ENCODE peak calls at places on chromosomes 7 and 10, in six cellular contexts. I, T, H, V, F and D are unnamed samples.

GRCh38 chr10:72729528-72729927 is 37.6 kb downstream of the MCU start:
- DNase-seq in I (no peak), T (no peak), H (no peak), V (no peak), F (no peak), D (no peak)

GRCh38 chr10:99579971-99580370 is 40.3 kb downstream of the SLC25A28 start:
- DNase-seq in I (no peak), T (no peak), H (no peak), V (no peak), F (no peak), D (no peak)

GRCh38 chr10:132296671-132297443 is 10.9 kb downstream of the STK32C start:
- DNase-seq in I (no peak), T (no peak), H (no peak), V (no peak), F (no peak), D (no peak)

GRCh38 chr10:34116220-34116623 is 698.9 kb downstream of the PARD3 start:
- DNase-seq in I (no peak), T (no peak), H (no peak), V (no peak), F (no peak), D (no peak)

GRCh38 chr10:113409147-113409546 is 143.7 kb upstream of the HABP2 start:
- DNase-seq in I (no peak), T (no peak), H (no peak), V (no peak), F (no peak), D (no peak)

GRCh38 chr10:87767253-87767652 is 50.8 kb downstream of the ATAD1 start:
- DNase-seq in I (no peak), T (no peak), H (no peak), V (no peak), F (no peak), D (no peak)

GRCh38 chr7:5284304-5285281 is 1.9 kb downstream of the SLC29A4 start:
- DNase-seq in I (peak; percentile 84), T (peak; percentile 65), H (no peak), V (peak; percentile 56), F (no peak), D (peak; percentile 45)

GRCh38 chr10:115827180-115827579 is 445.8 kb downstream of the GFRA1 start:
- DNase-seq in I (no peak), T (no peak), H (no peak), V (no peak), F (no peak), D (no peak)

GRCh38 chr10:70726909-70727495 is 54.7 kb downstream of the ADAMTS14 start:
- DNase-seq in I (no peak), T (no peak), H (no peak), V (no peak), F (no peak), D (no peak)

GRCh38 chr7:77383333-77383740 is 32.8 kb downstream of the GSAP start:
- DNase-seq in I (no peak), T (no peak), H (no peak), V (no peak), F (no peak), D (no peak)

GRCh38 chr10:110923856-110924493 is 4.6 kb downstream of the SHOC2 start:
- DNase-seq in I (peak; percentile 56), T (no peak), H (no peak), V (no peak), F (no peak), D (no peak)

GRCh38 chr10:96673318-96674099 is 46.8 kb downstream of the PIK3AP1 start:
- DNase-seq in I (peak; percentile 20), T (no peak), H (peak; percentile 41), V (peak; percentile 52), F (no peak), D (peak; percentile 73)

GRCh38 chr7:33981221-33981620 is 75.9 kb downstream of the BMPER start:
- DNase-seq in I (no peak), T (no peak), H (no peak), V (no peak), F (no peak), D (no peak)

GRCh38 chr10:123666318-123667291 is at the start of gene GPR26:
- DNase-seq in I (no peak), T (no peak), H (no peak), V (no peak), F (no peak), D (no peak)

GRCh38 chr7:131431289-131431688 is 103.6 kb downstream of the MKLN1 start:
- DNase-seq in I (peak; percentile 5), T (peak; percentile 55), H (peak; percentile 30), V (peak; percentile 10), F (no peak), D (no peak)

GRCh38 chr7:134945711-134946110 is 40.6 kb upstream of the AGBL3 start:
- DNase-seq in I (no peak), T (no peak), H (no peak), V (no peak), F (no peak), D (no peak)

GRCh38 chr10:131727612-131728011 is 173.2 kb upstream of the PPP2R2D start:
- DNase-seq in I (no peak), T (peak; percentile 23), H (no peak), V (no peak), F (no peak), D (no peak)

GRCh38 chr10:132443605-132443997 is 46.6 kb downstream of the PWWP2B start:
- DNase-seq in I (peak; percentile 51), T (no peak), H (no peak), V (peak; percentile 66), F (no peak), D (peak; percentile 71)

GRCh38 chr10:102799691-102800435 is 37.4 kb downstream of the CYP17A1 start:
- DNase-seq in I (no peak), T (peak; percentile 84), H (no peak), V (no peak), F (no peak), D (no peak)
- H3K4me1 ChIP-seq in I (peaks cover 3% of the 10 kb centered on the region), T (peaks cover 67% of the 10 kb centered on the region), H (peaks cover 72% of the 10 kb centered on the region), V (peaks cover 47% of the 10 kb centered on the region), F (peaks cover 89% of the 10 kb centered on the region), D (peaks cover 21% of the 10 kb centered on the region)

GRCh38 chr10:44959243-44960097 is at the start of gene RASSF4:
- DNase-seq in I (peak; percentile 85), T (peak; percentile 95), H (peak; percentile 87), V (peak; percentile 97), F (peak; percentile 98), D (peak; percentile 92)
- TF ChIP-seq EP300 in I (no peak), T (no peak), H (no peak), V (no peak), F (no peak), D (no peak)

GRCh38 chr10:58359541-58359940 is 24.7 kb downstream of the UBE2D1 start:
- DNase-seq in I (no peak), T (no peak), H (no peak), V (no peak), F (no peak), D (no peak)
- TF ChIP-seq POLR2A in I (no peak), T (no peak), H (no peak), V (no peak), F (no peak), D (no peak)

DNA sequence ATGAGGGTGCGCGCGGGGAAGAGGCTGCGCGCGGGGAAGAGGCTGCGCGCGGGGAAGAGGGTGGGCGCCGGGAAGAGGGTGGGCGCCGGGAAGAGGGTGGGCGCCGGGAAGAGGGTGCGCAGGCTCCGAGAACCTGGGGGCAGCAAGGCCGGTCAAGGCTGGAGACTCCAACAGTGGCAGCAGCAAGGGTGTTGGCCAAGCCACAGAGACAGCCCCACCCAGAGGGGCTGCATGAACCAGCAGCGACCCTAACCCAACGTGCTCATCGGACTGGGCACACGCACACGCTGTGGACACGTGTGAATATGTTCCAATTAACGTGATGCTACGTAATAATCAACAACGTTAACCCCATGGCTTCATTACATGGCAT is 48.8 kb downstream of the DIP2C start:
- DNase-seq in I (no peak), T (no peak), H (no peak), V (no peak), F (no peak), D (no peak)
- H3K4me1 ChIP-seq in I (no peaks in the 10 kb centered on the region), T (no peaks in the 10 kb centered on the region), H (peaks cover 4% of the 10 kb centered on the region), V (no peaks in the 10 kb centered on the region), F (peaks cover 67% of the 10 kb centered on the region), D (no peaks in the 10 kb centered on the region)

GRCh38 chr7:30800785-30801252 is 29.6 kb downstream of the MINDY4 start:
- DNase-seq in I (peak; percentile 58), T (peak; percentile 52), H (peak; percentile 91), V (peak; percentile 58), F (peak; percentile 95), D (peak; percentile 52)

GRCh38 chr7:30802812-30803211 is 31.6 kb downstream of the MINDY4 start:
- DNase-seq in I (no peak), T (no peak), H (no peak), V (no peak), F (peak; percentile 31), D (no peak)

GRCh38 chr7:30805931-30806330 is 34.7 kb downstream of the MINDY4 start:
- DNase-seq in I (no peak), T (no peak), H (no peak), V (no peak), F (peak; percentile 10), D (no peak)

GRCh38 chr7:30805081-30805691 is 34.0 kb downstream of the MINDY4 start:
- DNase-seq in I (no peak), T (no peak), H (no peak), V (no peak), F (peak; percentile 64), D (no peak)

GRCh38 chr7:30804078-30804661 is 33.0 kb downstream of the MINDY4 start:
- DNase-seq in I (no peak), T (no peak), H (no peak), V (no peak), F (peak; percentile 77), D (no peak)
- TF ChIP-seq EP300 in I (no peak), T (no peak), H (no peak), V (no peak), F (no peak), D (no peak)

GRCh38 chr7:139658919-139659675 is 118.7 kb downstream of the HIPK2 start:
- DNase-seq in I (no peak), T (no peak), H (no peak), V (no peak), F (no peak), D (no peak)
- TF ChIP-seq POLR2A in I (no peak), T (no peak), H (no peak), V (no peak), F (no peak), D (no peak)

GRCh38 chr7:148699772-148700629 is 1.3 kb downstream of the CUL1 start:
- DNase-seq in I (peak; percentile 9), T (no peak), H (no peak), V (no peak), F (no peak), D (no peak)
- H3K4me1 ChIP-seq in I (peaks cover 52% of the 10 kb centered on the region), T (peaks cover 39% of the 10 kb centered on the region), H (peaks cover 34% of the 10 kb centered on the region), V (peaks cover 20% of the 10 kb centered on the region), F (peaks cover 58% of the 10 kb centered on the region), D (peaks cover 13% of the 10 kb centered on the region)

DNA sequence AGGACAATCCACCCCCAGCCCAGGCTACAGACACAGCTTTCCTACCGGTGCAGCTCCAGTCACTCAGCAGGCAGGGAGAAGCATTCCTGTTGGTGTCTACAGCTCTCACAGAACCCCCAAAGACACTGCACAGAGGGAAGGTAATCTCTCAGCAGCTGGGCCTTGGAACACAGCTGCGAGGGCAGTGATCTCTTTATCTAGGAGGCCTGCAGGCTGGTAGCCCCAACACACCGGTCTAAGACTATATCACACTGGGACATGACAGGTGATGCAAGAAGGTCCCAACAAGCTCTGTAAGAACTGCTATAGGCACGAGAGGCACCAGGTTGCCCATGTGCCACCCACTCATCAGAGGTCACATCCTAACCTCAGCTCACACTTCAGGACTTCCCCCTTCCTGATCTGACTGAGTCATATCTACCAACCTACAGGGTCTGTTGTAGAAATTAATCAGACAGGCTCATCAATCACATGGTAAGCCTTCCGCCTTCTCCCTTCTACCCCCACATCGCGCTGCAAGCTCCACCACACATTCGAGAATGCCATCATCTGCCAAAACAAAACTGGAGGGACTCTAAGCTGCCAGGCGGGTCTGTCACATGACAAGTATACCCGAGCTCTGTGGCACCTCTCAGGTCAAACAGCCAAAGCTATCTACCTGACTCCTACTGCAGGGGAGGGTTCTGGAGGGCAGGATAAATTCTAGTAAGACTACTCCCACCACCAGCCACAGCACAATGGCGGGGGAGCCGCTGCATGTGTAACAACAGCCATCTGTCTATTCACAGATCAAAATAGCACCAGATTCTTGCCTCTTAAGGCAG is 26.1 kb downstream of the FAM53B start:
- DNase-seq in I (no peak), T (no peak), H (no peak), V (no peak), F (no peak), D (no peak)
- TF ChIP-seq EP300 in I (no peak), T (no peak), H (no peak), V (no peak), F (no peak), D (no peak)